ENCODE peak calls at places on chromosome 6, in four cellular contexts. One of them, this sample, is unnamed.

GRCh38 chr6:98324406-98324930 is 509.9 kb upstream of the POU3F2 start:
- DNase-seq in spleen: no peak
- DNase-seq in prostate gland: no peak
- DNase-seq in GM23338: no peak
- DNase-seq in this sample: no peak

GRCh38 chr6:148422085-148422484 is 79.4 kb downstream of the SASH1 start:
- DNase-seq in GM23338: no peak
- DNase-seq in prostate gland: no peak
- DNase-seq in spleen: no peak
- DNase-seq in this sample: no peak

GRCh38 chr6:158286413-158286812 is 25.9 kb upstream of the TULP4 start:
- DNase-seq in prostate gland: no peak
- DNase-seq in spleen: no peak
- DNase-seq in GM23338: no peak
- DNase-seq in this sample: no peak

GRCh38 chr6:107075951-107076381 is 39.3 kb downstream of the BEND3 start:
- DNase-seq in spleen: no peak
- DNase-seq in prostate gland: peak
- DNase-seq in GM23338: no peak
- DNase-seq in this sample: no peak

GRCh38 chr6:129314575-129314974 is 395.4 kb downstream of the ARHGAP18 start:
- DNase-seq in prostate gland: no peak
- DNase-seq in spleen: no peak
- DNase-seq in GM23338: no peak
- DNase-seq in this sample: no peak

GRCh38 chr6:44732243-44732642 is 344.7 kb downstream of the CDC5L start:
- DNase-seq in prostate gland: no peak
- DNase-seq in spleen: no peak
- DNase-seq in GM23338: no peak
- DNase-seq in this sample: no peak

GRCh38 chr6:136471372-136471771 is 78.8 kb downstream of the MAP7 start:
- DNase-seq in prostate gland: no peak
- DNase-seq in GM23338: peak
- DNase-seq in spleen: no peak
- DNase-seq in this sample: no peak

GRCh38 chr6:18823782-18824386 is 436.7 kb downstream of the RNF144B start:
- DNase-seq in GM23338: peak
- DNase-seq in spleen: no peak
- DNase-seq in prostate gland: no peak
- DNase-seq in this sample: no peak

GRCh38 chr6:158762787-158763439 is 56.3 kb downstream of the EZR start:
- DNase-seq in spleen: no peak
- DNase-seq in GM23338: peak
- DNase-seq in prostate gland: no peak
- DNase-seq in this sample: no peak

GRCh38 chr6:1334725-1335124 is 22.8 kb downstream of the FOXQ1 start:
- DNase-seq in prostate gland: no peak
- DNase-seq in spleen: no peak
- DNase-seq in GM23338: peak
- DNase-seq in this sample: no peak

GRCh38 chr6:158457616-158458278 is 102.1 kb upstream of the TMEM181 start:
- DNase-seq in GM23338: no peak
- DNase-seq in spleen: no peak
- DNase-seq in prostate gland: no peak
- DNase-seq in this sample: no peak

GRCh38 chr6:107793193-107793592 is 30.9 kb downstream of the SCML4 start:
- DNase-seq in spleen: no peak
- DNase-seq in prostate gland: no peak
- DNase-seq in GM23338: no peak
- DNase-seq in this sample: no peak

GRCh38 chr6:11315743-11316437 is 83.4 kb upstream of the NEDD9 start:
- DNase-seq in spleen: no peak
- DNase-seq in prostate gland: peak
- DNase-seq in GM23338: no peak
- DNase-seq in this sample: peak

DNA sequence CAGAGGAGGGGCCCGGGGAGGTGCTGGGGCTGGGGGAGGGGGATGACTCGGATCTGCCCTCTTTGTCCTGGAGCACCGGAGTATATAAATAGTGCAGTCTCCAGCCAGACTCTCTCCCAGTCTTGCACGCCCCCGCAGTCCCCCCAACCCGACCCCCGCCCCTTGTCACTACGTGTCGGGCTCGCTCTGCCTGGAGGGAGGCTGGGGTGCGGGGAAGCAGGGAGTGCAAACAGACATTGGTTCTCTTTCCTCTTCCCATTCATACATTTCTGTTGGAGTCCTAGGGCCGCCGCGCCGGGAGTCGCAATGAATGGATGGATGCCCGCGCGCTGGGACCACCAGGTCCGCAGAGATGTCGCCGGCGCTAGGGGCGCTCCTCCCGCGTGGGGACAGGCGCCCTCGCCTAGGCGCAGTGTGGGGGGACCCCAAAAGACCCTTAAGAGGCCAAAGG is 179.3 kb downstream of the TBXT start:
- DNase-seq in spleen: no peak
- DNase-seq in prostate gland: no peak
- DNase-seq in GM23338: peak
- DNase-seq in this sample: no peak
- TF ChIP-seq POLR2AphosphoS5 in spleen: no peak
- TF ChIP-seq POLR2AphosphoS5 in prostate gland: no peak
- TF ChIP-seq POLR2AphosphoS5 in GM23338: no peak
- TF ChIP-seq POLR2AphosphoS5 in this sample: no peak

DNA sequence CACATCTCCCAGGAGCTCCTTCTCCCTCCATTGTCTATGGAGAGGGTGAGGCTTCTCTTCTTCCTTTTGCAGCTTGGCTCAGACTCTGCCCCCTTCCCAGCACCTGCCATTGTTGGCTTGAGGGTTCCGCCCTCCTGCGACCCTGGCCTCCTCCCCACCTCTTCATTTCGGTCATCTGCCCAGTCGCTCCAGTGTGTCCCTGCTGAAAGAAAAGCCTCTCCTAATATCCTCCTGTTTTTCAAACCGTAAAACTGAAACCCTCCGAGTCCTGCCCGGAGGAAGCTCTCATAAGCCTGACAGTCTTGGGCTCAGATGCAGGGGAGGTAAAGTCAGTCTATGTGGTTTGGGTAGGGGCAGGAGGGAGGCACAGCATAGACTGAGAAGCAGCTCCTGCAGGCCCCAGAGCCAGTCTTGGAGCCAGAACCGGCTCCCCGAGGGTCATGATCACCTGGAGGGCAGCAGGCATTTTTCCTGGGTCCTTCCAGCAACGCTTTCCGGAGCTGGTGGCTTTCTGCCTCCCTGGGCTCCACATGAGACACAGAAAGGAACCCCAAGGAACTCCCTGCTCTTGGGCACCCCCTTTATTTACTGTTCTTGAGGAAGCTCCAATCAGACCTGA is 235.1 kb downstream of the SMOC2 start:
- DNase-seq in prostate gland: no peak
- DNase-seq in spleen: no peak
- DNase-seq in GM23338: no peak
- DNase-seq in this sample: no peak
- TF ChIP-seq POLR2AphosphoS5 in prostate gland: no peak
- TF ChIP-seq POLR2AphosphoS5 in spleen: no peak
- TF ChIP-seq POLR2AphosphoS5 in GM23338: no peak
- TF ChIP-seq POLR2AphosphoS5 in this sample: no peak

GRCh38 chr6:36609582-36609981 is 15.4 kb downstream of the SRSF3 start:
- DNase-seq in prostate gland: no peak
- DNase-seq in GM23338: no peak
- DNase-seq in spleen: no peak
- DNase-seq in this sample: no peak
- TF ChIP-seq POLR2AphosphoS5 in prostate gland: no peak
- TF ChIP-seq POLR2AphosphoS5 in GM23338: no peak
- TF ChIP-seq POLR2AphosphoS5 in spleen: peak
- TF ChIP-seq POLR2AphosphoS5 in this sample: peak

GRCh38 chr6:67451874-67452273 is 1183.2 kb upstream of the ADGRB3 start:
- DNase-seq in spleen: no peak
- DNase-seq in prostate gland: no peak
- DNase-seq in GM23338: no peak
- DNase-seq in this sample: no peak
- TF ChIP-seq POLR2AphosphoS5 in spleen: no peak
- TF ChIP-seq POLR2AphosphoS5 in prostate gland: no peak
- TF ChIP-seq POLR2AphosphoS5 in GM23338: no peak
- TF ChIP-seq POLR2AphosphoS5 in this sample: no peak